ENCODE peak calls at places on chromosomes 7 and 10, in six cellular contexts. One of them, this sample, is unnamed.

GRCh38 chr7:128192497-128193142 is 48.5 kb upstream of the LEP start:
- DNase-seq in neural progenitor cell: no peak
- DNase-seq in foreskin fibroblast: no peak
- DNase-seq in stomach: no peak
- DNase-seq in testis: peak; percentile 10
- DNase-seq in endothelial cell: no peak
- DNase-seq in this sample: no peak

GRCh38 chr7:13880789-13881188 is 108.7 kb downstream of the ETV1 start:
- DNase-seq in foreskin fibroblast: peak; percentile 86
- DNase-seq in stomach: no peak
- DNase-seq in testis: no peak
- DNase-seq in neural progenitor cell: no peak
- DNase-seq in endothelial cell: no peak
- DNase-seq in this sample: no peak

GRCh38 chr7:132226046-132226590 is 350.2 kb downstream of the PLXNA4 start:
- DNase-seq in stomach: no peak
- DNase-seq in neural progenitor cell: no peak
- DNase-seq in endothelial cell: no peak
- DNase-seq in testis: no peak
- DNase-seq in foreskin fibroblast: no peak
- DNase-seq in this sample: no peak

GRCh38 chr10:91590142-91590903 is 42.5 kb downstream of the PPP1R3C start:
- DNase-seq in foreskin fibroblast: peak; percentile 92
- DNase-seq in neural progenitor cell: no peak
- DNase-seq in endothelial cell: no peak
- DNase-seq in stomach: peak; percentile 74
- DNase-seq in testis: peak; percentile 35
- DNase-seq in this sample: peak; percentile 88

GRCh38 chr7:36526720-36527548 is 137.3 kb downstream of the ANLN start:
- DNase-seq in testis: no peak
- DNase-seq in foreskin fibroblast: peak; percentile 75
- DNase-seq in stomach: no peak
- DNase-seq in endothelial cell: no peak
- DNase-seq in neural progenitor cell: no peak
- DNase-seq in this sample: no peak

GRCh38 chr7:112092306-112093090 is 113.7 kb downstream of the DOCK4 start:
- DNase-seq in testis: no peak
- DNase-seq in foreskin fibroblast: no peak
- DNase-seq in endothelial cell: no peak
- DNase-seq in neural progenitor cell: no peak
- DNase-seq in stomach: no peak
- DNase-seq in this sample: no peak

GRCh38 chr10:122127943-122128342 is 139.0 kb downstream of the TACC2 start:
- DNase-seq in testis: no peak
- DNase-seq in endothelial cell: no peak
- DNase-seq in stomach: no peak
- DNase-seq in foreskin fibroblast: no peak
- DNase-seq in neural progenitor cell: no peak
- DNase-seq in this sample: no peak

GRCh38 chr10:32000937-32001336 is 55.3 kb downstream of the KIF5B start:
- DNase-seq in endothelial cell: no peak
- DNase-seq in neural progenitor cell: no peak
- DNase-seq in stomach: no peak
- DNase-seq in testis: no peak
- DNase-seq in foreskin fibroblast: peak; percentile 38
- DNase-seq in this sample: no peak

GRCh38 chr7:85600425-85600824 is 413.6 kb upstream of the SEMA3D start:
- DNase-seq in testis: no peak
- DNase-seq in stomach: no peak
- DNase-seq in neural progenitor cell: no peak
- DNase-seq in foreskin fibroblast: peak; percentile 9
- DNase-seq in endothelial cell: peak; percentile 10
- DNase-seq in this sample: no peak

GRCh38 chr10:44963772-44964633 is 4.4 kb downstream of the RASSF4 start:
- DNase-seq in testis: peak; percentile 90
- DNase-seq in foreskin fibroblast: peak; percentile 52
- DNase-seq in stomach: peak; percentile 77
- DNase-seq in neural progenitor cell: peak; percentile 89
- DNase-seq in endothelial cell: no peak
- DNase-seq in this sample: peak; percentile 72

GRCh38 chr10:88082391-88082790 is 219.0 kb downstream of the PTEN start:
- DNase-seq in testis: no peak
- DNase-seq in neural progenitor cell: no peak
- DNase-seq in foreskin fibroblast: no peak
- DNase-seq in stomach: no peak
- DNase-seq in endothelial cell: no peak
- DNase-seq in this sample: no peak

GRCh38 chr10:88081457-88082054 is 218.1 kb downstream of the PTEN start:
- DNase-seq in neural progenitor cell: no peak
- DNase-seq in foreskin fibroblast: no peak
- DNase-seq in stomach: no peak
- DNase-seq in testis: no peak
- DNase-seq in endothelial cell: no peak
- DNase-seq in this sample: no peak

GRCh38 chr10:88086187-88086954 is 222.9 kb downstream of the PTEN start:
- DNase-seq in foreskin fibroblast: no peak
- DNase-seq in endothelial cell: no peak
- DNase-seq in neural progenitor cell: no peak
- DNase-seq in testis: no peak
- DNase-seq in stomach: no peak
- DNase-seq in this sample: no peak

GRCh38 chr10:88082806-88083596 is 219.6 kb downstream of the PTEN start:
- DNase-seq in neural progenitor cell: no peak
- DNase-seq in stomach: no peak
- DNase-seq in endothelial cell: no peak
- DNase-seq in foreskin fibroblast: no peak
- DNase-seq in testis: no peak
- DNase-seq in this sample: no peak

DNA sequence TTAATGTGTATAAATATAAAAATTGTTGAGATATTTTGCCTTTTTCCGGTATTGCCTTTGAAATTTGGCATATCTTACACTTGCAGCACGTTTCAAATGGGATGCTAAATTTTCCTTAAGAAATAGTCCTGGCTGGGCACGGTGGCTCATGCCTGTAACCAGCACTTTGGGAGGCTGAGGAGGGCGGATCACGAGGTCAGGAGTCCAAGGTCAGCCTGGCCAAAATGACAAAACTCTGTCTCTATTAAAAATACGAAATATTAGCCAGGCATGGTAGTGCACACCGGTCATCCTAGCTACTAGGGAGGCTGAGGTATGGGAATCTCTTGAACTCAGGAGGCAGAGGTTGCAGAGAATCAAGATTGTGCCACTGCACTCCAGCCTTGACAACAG is 220.2 kb downstream of the PTEN start:
- DNase-seq in stomach: no peak
- DNase-seq in neural progenitor cell: no peak
- DNase-seq in endothelial cell: no peak
- DNase-seq in foreskin fibroblast: no peak
- DNase-seq in testis: no peak
- DNase-seq in this sample: no peak
- TF ChIP-seq CTCF in stomach: no peak
- TF ChIP-seq CTCF in neural progenitor cell: no peak
- TF ChIP-seq CTCF in endothelial cell: no peak
- TF ChIP-seq CTCF in foreskin fibroblast: no peak
- TF ChIP-seq CTCF in testis: no peak
- TF ChIP-seq CTCF in this sample: no peak

GRCh38 chr10:103807996-103808395 is 47.4 kb downstream of the SH3PXD2A start:
- DNase-seq in stomach: no peak
- DNase-seq in endothelial cell: no peak
- DNase-seq in foreskin fibroblast: no peak
- DNase-seq in neural progenitor cell: no peak
- DNase-seq in testis: no peak
- DNase-seq in this sample: no peak

GRCh38 chr10:103804866-103805265 is 50.5 kb downstream of the SH3PXD2A start:
- DNase-seq in endothelial cell: no peak
- DNase-seq in stomach: no peak
- DNase-seq in neural progenitor cell: peak; percentile 96
- DNase-seq in testis: no peak
- DNase-seq in foreskin fibroblast: no peak
- DNase-seq in this sample: no peak

GRCh38 chr10:103806376-103807320 is 48.7 kb downstream of the SH3PXD2A start:
- DNase-seq in endothelial cell: no peak
- DNase-seq in testis: no peak
- DNase-seq in stomach: no peak
- DNase-seq in foreskin fibroblast: no peak
- DNase-seq in neural progenitor cell: no peak
- DNase-seq in this sample: no peak

GRCh38 chr10:103803941-103804340 is 51.4 kb downstream of the SH3PXD2A start:
- DNase-seq in foreskin fibroblast: no peak
- DNase-seq in endothelial cell: no peak
- DNase-seq in stomach: no peak
- DNase-seq in testis: no peak
- DNase-seq in neural progenitor cell: no peak
- DNase-seq in this sample: no peak

GRCh38 chr10:103805781-103806180 is 49.6 kb downstream of the SH3PXD2A start:
- DNase-seq in stomach: no peak
- DNase-seq in endothelial cell: no peak
- DNase-seq in foreskin fibroblast: no peak
- DNase-seq in testis: no peak
- DNase-seq in neural progenitor cell: no peak
- DNase-seq in this sample: no peak
- TF ChIP-seq CTCF in stomach: no peak
- TF ChIP-seq CTCF in endothelial cell: no peak
- TF ChIP-seq CTCF in foreskin fibroblast: no peak
- TF ChIP-seq CTCF in testis: no peak
- TF ChIP-seq CTCF in neural progenitor cell: no peak
- TF ChIP-seq CTCF in this sample: no peak

DNA sequence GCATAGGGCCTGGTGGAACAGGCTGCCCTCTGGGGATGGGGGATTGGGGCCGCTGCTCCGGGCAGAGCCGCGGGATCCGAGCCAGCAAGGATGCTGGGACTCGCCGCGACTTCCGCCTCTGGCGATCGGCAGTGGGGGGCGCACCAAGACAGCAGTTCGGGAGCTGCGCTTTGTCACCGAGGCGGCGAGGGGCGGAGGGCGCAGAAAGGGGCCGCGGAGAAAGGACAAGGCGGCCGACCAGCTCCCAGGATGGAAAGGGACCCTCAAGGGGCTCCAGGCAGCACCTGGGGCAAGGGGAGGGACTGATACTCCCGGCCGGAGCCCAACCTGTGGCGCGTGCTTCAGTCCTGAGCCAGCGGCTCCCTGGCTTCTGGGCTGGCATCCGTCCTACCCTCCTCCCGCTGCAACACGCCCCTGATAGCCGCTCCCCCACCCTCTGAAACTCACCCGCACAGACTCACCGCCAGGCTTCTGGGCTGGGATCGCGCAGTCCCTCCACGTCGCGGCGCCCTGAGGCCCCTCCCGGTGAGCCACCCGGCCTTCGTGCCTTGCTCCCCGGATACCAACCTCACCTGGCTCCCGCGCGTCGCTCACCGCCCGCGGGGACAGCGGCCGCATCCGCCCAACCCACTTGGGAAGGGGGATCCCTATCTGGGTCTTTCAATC is 7.1 kb upstream of the EVX1 start:
- DNase-seq in endothelial cell: peak; percentile 63
- DNase-seq in foreskin fibroblast: peak; percentile 61
- DNase-seq in neural progenitor cell: peak; percentile 91
- DNase-seq in stomach: peak; percentile 50
- DNase-seq in testis: peak; percentile 67
- DNase-seq in this sample: no peak
- TF ChIP-seq CTCF in endothelial cell: no peak
- TF ChIP-seq CTCF in foreskin fibroblast: peak; percentile 38
- TF ChIP-seq CTCF in neural progenitor cell: peak; percentile 69
- TF ChIP-seq CTCF in stomach: peak; percentile 7
- TF ChIP-seq CTCF in testis: no peak
- TF ChIP-seq CTCF in this sample: peak; percentile 46

DNA sequence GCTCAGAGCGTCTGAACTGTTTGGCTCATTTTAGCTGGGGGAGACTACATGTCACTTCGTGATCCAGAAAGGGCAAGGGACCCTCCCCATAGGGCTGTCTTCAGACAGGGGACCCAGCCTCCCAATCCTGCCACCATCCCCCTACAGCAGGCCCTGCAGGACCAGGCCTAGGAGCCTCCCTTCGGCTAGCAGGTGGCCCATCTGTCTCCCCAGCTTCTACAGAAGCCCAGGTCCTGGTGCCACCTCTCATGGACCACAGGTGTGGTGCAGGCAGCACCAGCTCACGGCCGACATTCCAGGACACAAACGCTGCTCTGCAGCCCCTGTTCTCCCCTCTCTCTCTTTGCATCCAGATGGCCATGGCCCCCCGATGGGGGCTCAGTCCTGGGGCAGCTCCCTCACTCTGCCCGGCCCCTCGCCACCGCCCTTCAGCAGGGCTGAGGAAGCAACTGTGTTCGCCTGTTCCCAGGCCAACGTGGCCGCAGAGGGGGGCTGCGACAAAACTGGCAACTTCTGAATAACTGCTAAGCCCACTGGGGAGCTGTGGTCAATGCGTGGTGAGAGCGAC is 10.3 kb downstream of the TECPR1 start:
- DNase-seq in stomach: no peak
- DNase-seq in endothelial cell: no peak
- DNase-seq in testis: no peak
- DNase-seq in neural progenitor cell: no peak
- DNase-seq in foreskin fibroblast: no peak
- DNase-seq in this sample: no peak
- TF ChIP-seq CTCF in stomach: no peak
- TF ChIP-seq CTCF in endothelial cell: no peak
- TF ChIP-seq CTCF in testis: no peak
- TF ChIP-seq CTCF in neural progenitor cell: no peak
- TF ChIP-seq CTCF in foreskin fibroblast: no peak
- TF ChIP-seq CTCF in this sample: no peak

GRCh38 chr7:63037242-63037641 is 961.4 kb upstream of the ZNF722 start:
- DNase-seq in foreskin fibroblast: no peak
- DNase-seq in endothelial cell: no peak
- DNase-seq in stomach: no peak
- DNase-seq in testis: no peak
- DNase-seq in neural progenitor cell: no peak
- DNase-seq in this sample: no peak
- TF ChIP-seq CTCF in foreskin fibroblast: no peak
- TF ChIP-seq CTCF in endothelial cell: no peak
- TF ChIP-seq CTCF in stomach: no peak
- TF ChIP-seq CTCF in testis: no peak
- TF ChIP-seq CTCF in neural progenitor cell: no peak
- TF ChIP-seq CTCF in this sample: no peak

DNA sequence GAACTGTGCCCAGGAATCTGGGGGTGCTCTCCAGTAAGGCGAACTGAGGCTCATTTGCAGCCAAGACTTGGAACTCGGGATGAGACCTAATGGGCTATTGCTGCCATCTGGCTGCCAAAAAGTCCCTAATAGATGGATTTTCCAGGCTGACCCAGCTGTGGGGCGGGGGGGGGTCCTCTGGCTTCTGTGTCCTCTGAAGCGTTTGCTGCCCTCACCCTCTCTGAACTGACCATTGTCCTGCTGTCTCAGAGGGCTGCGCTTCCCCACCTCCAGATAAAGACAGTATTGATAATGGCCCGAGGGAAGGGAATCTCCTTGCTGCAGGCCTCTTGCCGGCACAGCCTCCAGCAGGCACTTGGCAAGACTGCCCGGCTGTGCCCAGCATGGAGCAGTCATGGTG is 46.6 kb downstream of the CLEC2L start:
- DNase-seq in testis: peak; percentile 49
- DNase-seq in foreskin fibroblast: no peak
- DNase-seq in neural progenitor cell: peak; percentile 75
- DNase-seq in endothelial cell: no peak
- DNase-seq in stomach: no peak
- DNase-seq in this sample: no peak
- TF ChIP-seq CTCF in testis: no peak
- TF ChIP-seq CTCF in foreskin fibroblast: no peak
- TF ChIP-seq CTCF in neural progenitor cell: peak; percentile 44
- TF ChIP-seq CTCF in endothelial cell: no peak
- TF ChIP-seq CTCF in stomach: no peak
- TF ChIP-seq CTCF in this sample: peak; percentile 27